ENCODE peak calls at places on chromosomes 1 and 21, in eight cellular contexts. J, C, G, L, E, V, K and H are unnamed samples.

GRCh38 chr1:203055983-203056382 is 29.7 kb downstream of the PPFIA4 start:
- DNase-seq in J (no peak), C (no peak), G (no peak), L (no peak), E (no peak), V (no peak), K (no peak), H (no peak)

GRCh38 chr1:62180649-62181048 is 14.0 kb upstream of the L1TD1 start:
- DNase-seq in J (no peak), C (no peak), G (no peak), L (no peak), E (no peak), V (no peak), K (no peak), H (no peak)

GRCh38 chr1:224042557-224043118 is 71.3 kb upstream of the FBXO28 start:
- DNase-seq in J (no peak), C (no peak), G (no peak), L (no peak), E (no peak), V (peak), K (no peak), H (no peak)

GRCh38 chr1:3066250-3066711 is 2.7 kb upstream of the PRDM16 start:
- DNase-seq in J (no peak), C (peak), G (no peak), L (no peak), E (peak), V (no peak), K (no peak), H (no peak)

GRCh38 chr1:39720094-39720999 is 18.3 kb upstream of the PPIE start:
- DNase-seq in J (peak), C (peak), G (peak), L (no peak), E (no peak), V (peak), K (no peak), H (no peak)

GRCh38 chr1:194076646-194077045 is 890.2 kb upstream of the B3GALT2 start:
- DNase-seq in J (no peak), C (peak), G (no peak), L (no peak), E (no peak), V (peak), K (no peak), H (no peak)

GRCh38 chr1:38474738-38475623 is 384.6 kb downstream of the RRAGC start:
- DNase-seq in J (no peak), C (no peak), G (no peak), L (no peak), E (no peak), V (no peak), K (no peak), H (no peak)

GRCh38 chr1:64122588-64122987 is 80.8 kb upstream of the UBE2U start:
- DNase-seq in J (no peak), C (no peak), G (no peak), L (no peak), E (no peak), V (no peak), K (no peak), H (no peak)

GRCh38 chr1:25174730-25175612 is 57.3 kb downstream of the SYF2 start:
- DNase-seq in J (no peak), C (no peak), G (peak), L (no peak), E (no peak), V (no peak), K (no peak), H (no peak)

GRCh38 chr1:246114369-246114768 is 392.7 kb downstream of the SMYD3 start:
- DNase-seq in J (no peak), C (no peak), G (no peak), L (no peak), E (no peak), V (no peak), K (no peak), H (no peak)

GRCh38 chr21:28608646-28609045 is 384.0 kb downstream of the LTN1 start:
- DNase-seq in J (no peak), C (no peak), G (peak), L (no peak), E (no peak), V (no peak), K (no peak), H (no peak)

GRCh38 chr1:50591598-50591997 is 168.4 kb upstream of the DMRTA2 start:
- DNase-seq in J (no peak), C (no peak), G (no peak), L (no peak), E (no peak), V (peak), K (no peak), H (no peak)

GRCh38 chr1:117060441-117061317 is 553 bp downstream of the TTF2 start:
- DNase-seq in J (peak), C (peak), G (peak), L (peak), E (peak), V (peak), K (no peak), H (no peak)

GRCh38 chr1:169584483-169585144 is 1.7 kb downstream of the F5 start:
- DNase-seq in J (no peak), C (no peak), G (no peak), L (no peak), E (no peak), V (no peak), K (no peak), H (no peak)

GRCh38 chr1:172867216-172867828 is 183.4 kb downstream of the TNFSF18 start:
- DNase-seq in J (no peak), C (no peak), G (no peak), L (no peak), E (no peak), V (no peak), K (no peak), H (no peak)

GRCh38 chr1:19065526-19066247 is 109.2 kb upstream of the IFFO2 start:
- DNase-seq in J (no peak), C (no peak), G (no peak), L (no peak), E (no peak), V (no peak), K (no peak), H (no peak)

GRCh38 chr1:183310753-183311465 is 107.3 kb downstream of the NMNAT2 start:
- DNase-seq in J (no peak), C (peak), G (no peak), L (peak), E (no peak), V (no peak), K (no peak), H (no peak)